ENCODE peak calls at places on chromosome 1, in nine cellular contexts. C is NCI-H1105; V is cardiac muscle cell; E is activated CD4-positive, CD25-positive, alpha-beta regulatory T cell treated with anti-CD3 and anti-CD28 coated beads, Interleukin-2, amount 50 U/mL, for 72 hours; Y is cardiac fibroblast; M is GM04503; I is RPMI7951; X is AG09309; A is NCI-H1436 treated with DMSO at 0.1 percent for 48 hours. J is an unnamed sample.

GRCh38 chr1:6538958-6539357 is 15.4 kb downstream of the NOL9 start:
- DNase-seq in C (no peak), V (no peak), E (no peak), Y (no peak), M (no peak), I (no peak), X (no peak), A (no peak), J (no peak)

GRCh38 chr1:47679301-47679751 is 241.5 kb downstream of the FOXD2 start:
- DNase-seq in C (no peak), V (peak; percentile 52), E (no peak), Y (peak; percentile 17), M (no peak), I (no peak), X (no peak), A (no peak), J (no peak)

GRCh38 chr1:19209439-19209989 is 552 bp downstream of the UBR4 start:
- DNase-seq in C (no peak), V (peak; percentile 59), E (peak; percentile 78), Y (peak; percentile 64), M (no peak), I (peak; percentile 51), X (no peak), A (no peak), J (peak; percentile 40)

GRCh38 chr1:26874896-26875295 is 11.9 kb downstream of the SFN start:
- DNase-seq in C (no peak), V (no peak), E (no peak), Y (no peak), M (no peak), I (no peak), X (no peak), A (no peak), J (no peak)

GRCh38 chr1:220692436-220693228 is 2.5 kb downstream of the C1orf115 start:
- DNase-seq in C (no peak), V (no peak), E (no peak), Y (no peak), M (peak; percentile 19), I (no peak), X (no peak), A (no peak), J (no peak)

GRCh38 chr1:36342426-36343185 is 19.2 kb upstream of the EVA1B start:
- DNase-seq in C (no peak), V (no peak), E (no peak), Y (peak; percentile 79), M (no peak), I (peak; percentile 84), X (no peak), A (no peak), J (no peak)

GRCh38 chr1:25821112-25821476 is 1.3 kb downstream of the MTFR1L start:
- DNase-seq in C (no peak), V (no peak), E (no peak), Y (no peak), M (no peak), I (no peak), X (no peak), A (no peak), J (no peak)

GRCh38 chr1:6343506-6344405 is 49.8 kb downstream of the ACOT7 start:
- DNase-seq in C (peak; percentile 45), V (peak; percentile 84), E (peak; percentile 64), Y (peak; percentile 91), M (peak; percentile 37), I (peak; percentile 89), X (peak; percentile 54), A (no peak), J (no peak)

GRCh38 chr1:165631403-165632151 is 543 bp downstream of the MGST3 start:
- DNase-seq in C (no peak), V (peak; percentile 49), E (peak; percentile 45), Y (peak; percentile 81), M (peak; percentile 64), I (peak; percentile 83), X (peak; percentile 78), A (no peak), J (peak; percentile 44)

GRCh38 chr1:20847619-20848080 is 60.5 kb upstream of the HP1BP3 start:
- DNase-seq in C (no peak), V (no peak), E (no peak), Y (peak; percentile 42), M (no peak), I (no peak), X (no peak), A (no peak), J (no peak)

GRCh38 chr1:166925791-166926483 is 49.4 kb downstream of the ILDR2 start:
- DNase-seq in C (no peak), V (peak; percentile 65), E (no peak), Y (peak; percentile 41), M (peak; percentile 41), I (peak; percentile 85), X (peak; percentile 27), A (no peak), J (no peak)

GRCh38 chr1:64531057-64531456 is 61.1 kb downstream of the CACHD1 start:
- DNase-seq in C (no peak), V (no peak), E (no peak), Y (no peak), M (no peak), I (no peak), X (no peak), A (no peak), J (no peak)

GRCh38 chr1:57206038-57206437 is 217.8 kb downstream of the DAB1 start:
- DNase-seq in C (no peak), V (peak; percentile 41), E (no peak), Y (no peak), M (no peak), I (no peak), X (no peak), A (no peak), J (no peak)

GRCh38 chr1:18271336-18271735 is 163.7 kb downstream of the IGSF21 start:
- DNase-seq in C (no peak), V (no peak), E (no peak), Y (no peak), M (no peak), I (no peak), X (no peak), A (no peak), J (no peak)

GRCh38 chr1:157803851-157804250 is 16.1 kb downstream of the FCRL1 start:
- DNase-seq in C (no peak), V (no peak), E (no peak), Y (no peak), M (no peak), I (no peak), X (no peak), A (no peak), J (no peak)

GRCh38 chr1:236794585-236795034 is 482 bp upstream of the MTR start:
- DNase-seq in C (no peak), V (no peak), E (no peak), Y (no peak), M (no peak), I (no peak), X (no peak), A (no peak), J (no peak)

GRCh38 chr1:181383695-181384094 is 99.6 kb upstream of the CACNA1E start:
- DNase-seq in C (no peak), V (no peak), E (no peak), Y (no peak), M (no peak), I (peak; percentile 14), X (no peak), A (no peak), J (no peak)

GRCh38 chr1:208670778-208671177 is 426.6 kb upstream of the PLXNA2 start:
- DNase-seq in C (no peak), V (no peak), E (no peak), Y (no peak), M (no peak), I (no peak), X (no peak), A (no peak), J (no peak)

GRCh38 chr1:6016191-6016865 is 24.1 kb upstream of the NPHP4 start:
- DNase-seq in C (no peak), V (no peak), E (no peak), Y (peak; percentile 31), M (no peak), I (peak; percentile 85), X (no peak), A (no peak), J (no peak)

GRCh38 chr1:41695118-41695517 is 210.6 kb upstream of the EDN2 start:
- DNase-seq in C (no peak), V (no peak), E (no peak), Y (peak; percentile 32), M (no peak), I (peak; percentile 58), X (no peak), A (no peak), J (peak; percentile 46)

GRCh38 chr1:2258996-2259395 is 30.9 kb downstream of the SKI start:
- DNase-seq in C (no peak), V (no peak), E (peak; percentile 54), Y (no peak), M (no peak), I (no peak), X (no peak), A (no peak), J (no peak)

GRCh38 chr1:22141948-22142314 is 966 bp downstream of the WNT4 start:
- DNase-seq in C (no peak), V (peak; percentile 12), E (no peak), Y (no peak), M (no peak), I (no peak), X (no peak), A (no peak), J (no peak)

GRCh38 chr1:154730251-154730650 is 122.3 kb upstream of the ADAR start:
- DNase-seq in C (peak; percentile 82), V (no peak), E (no peak), Y (peak; percentile 77), M (peak; percentile 42), I (peak; percentile 50), X (no peak), A (peak; percentile 59), J (no peak)

J was measured in hypothalamus.